ENCODE peak calls at places on chromosomes 2 and 18, in four cellular contexts. One of them, this sample, is unnamed.

GRCh38 chr18:77197073-77197472 is 52.6 kb upstream of the GALR1 start:
- DNase-seq in SK-N-SH: no peak
- DNase-seq in GM12878: no peak
- DNase-seq in H1: no peak
- DNase-seq in this sample: no peak

GRCh38 chr2:39871291-39871761 is 92.3 kb upstream of the THUMPD2 start:
- DNase-seq in GM12878: no peak
- DNase-seq in SK-N-SH: peak
- DNase-seq in H1: no peak
- DNase-seq in this sample: no peak

GRCh38 chr2:190214434-190215194 is 105.0 kb downstream of the HIBCH start:
- DNase-seq in GM12878: no peak
- DNase-seq in SK-N-SH: no peak
- DNase-seq in H1: no peak
- DNase-seq in this sample: no peak

GRCh38 chr2:172884336-172884735 is 148.7 kb downstream of the RAPGEF4 start:
- DNase-seq in H1: no peak
- DNase-seq in SK-N-SH: no peak
- DNase-seq in GM12878: no peak
- DNase-seq in this sample: no peak

GRCh38 chr2:34252111-34252510 is 653.0 kb upstream of the FAM98A start:
- DNase-seq in GM12878: no peak
- DNase-seq in H1: no peak
- DNase-seq in SK-N-SH: no peak
- DNase-seq in this sample: no peak

GRCh38 chr2:5125017-5125730 is 567.0 kb upstream of the SOX11 start:
- DNase-seq in SK-N-SH: no peak
- DNase-seq in GM12878: no peak
- DNase-seq in H1: peak
- DNase-seq in this sample: no peak

GRCh38 chr18:48785091-48785614 is 165.6 kb downstream of the SMAD7 start:
- DNase-seq in H1: no peak
- DNase-seq in GM12878: peak
- DNase-seq in SK-N-SH: no peak
- DNase-seq in this sample: no peak

GRCh38 chr18:50819027-50819726 is 639 bp downstream of the MRO start:
- DNase-seq in H1: peak
- DNase-seq in GM12878: no peak
- DNase-seq in SK-N-SH: peak
- DNase-seq in this sample: no peak

GRCh38 chr2:141513853-141514252 is 617.0 kb downstream of the LRP1B start:
- DNase-seq in GM12878: peak
- DNase-seq in H1: no peak
- DNase-seq in SK-N-SH: no peak
- DNase-seq in this sample: no peak

GRCh38 chr18:49697757-49698595 is 115.4 kb downstream of the ACAA2 start:
- DNase-seq in GM12878: no peak
- DNase-seq in H1: no peak
- DNase-seq in SK-N-SH: no peak
- DNase-seq in this sample: no peak

GRCh38 chr18:9774150-9774549 is 66.0 kb downstream of the RAB31 start:
- DNase-seq in H1: no peak
- DNase-seq in SK-N-SH: no peak
- DNase-seq in GM12878: no peak
- DNase-seq in this sample: no peak

GRCh38 chr18:77299706-77300105 is 50.1 kb downstream of the GALR1 start:
- DNase-seq in SK-N-SH: no peak
- DNase-seq in GM12878: no peak
- DNase-seq in H1: no peak
- DNase-seq in this sample: no peak

GRCh38 chr2:122191331-122191730 is 435.9 kb downstream of the TSN start:
- DNase-seq in H1: no peak
- DNase-seq in GM12878: no peak
- DNase-seq in SK-N-SH: peak
- DNase-seq in this sample: peak

GRCh38 chr2:128395640-128396499 is 77.2 kb upstream of the HS6ST1 start:
- DNase-seq in GM12878: no peak
- DNase-seq in SK-N-SH: peak
- DNase-seq in H1: no peak
- DNase-seq in this sample: no peak

GRCh38 chr18:76457475-76457874 is 37.6 kb downstream of the ZNF516 start:
- DNase-seq in H1: no peak
- DNase-seq in SK-N-SH: no peak
- DNase-seq in GM12878: no peak
- DNase-seq in this sample: no peak

GRCh38 chr18:75218064-75218463 is 7.5 kb downstream of the TSHZ1 start:
- DNase-seq in H1: no peak
- DNase-seq in SK-N-SH: no peak
- DNase-seq in GM12878: no peak
- DNase-seq in this sample: no peak

GRCh38 chr2:199092419-199092818 is 365.3 kb downstream of the SATB2 start:
- DNase-seq in H1: no peak
- DNase-seq in SK-N-SH: no peak
- DNase-seq in GM12878: no peak
- DNase-seq in this sample: no peak

GRCh38 chr2:2147024-2147900 is 183.8 kb downstream of the MYT1L start:
- DNase-seq in GM12878: no peak
- DNase-seq in H1: no peak
- DNase-seq in SK-N-SH: no peak
- DNase-seq in this sample: no peak

GRCh38 chr2:70248810-70249438 is 496 bp upstream of the TIA1 start:
- DNase-seq in GM12878: no peak
- DNase-seq in SK-N-SH: no peak
- DNase-seq in H1: peak
- DNase-seq in this sample: no peak

GRCh38 chr2:1863386-1863785 is 119.1 kb upstream of the PXDN start:
- DNase-seq in GM12878: no peak
- DNase-seq in H1: no peak
- DNase-seq in SK-N-SH: no peak
- DNase-seq in this sample: no peak

GRCh38 chr18:76687271-76688006 is 134.9 kb upstream of the ZNF236 start:
- DNase-seq in GM12878: no peak
- DNase-seq in SK-N-SH: no peak
- DNase-seq in H1: no peak
- DNase-seq in this sample: no peak

GRCh38 chr2:24400207-24400907 is 40.0 kb upstream of the ITSN2 start:
- DNase-seq in SK-N-SH: no peak
- DNase-seq in H1: no peak
- DNase-seq in GM12878: no peak
- DNase-seq in this sample: no peak

GRCh38 chr2:106192752-106193490 is 1.2 kb downstream of the UXS1 start:
- DNase-seq in SK-N-SH: peak
- DNase-seq in GM12878: peak
- DNase-seq in H1: no peak
- DNase-seq in this sample: no peak

GRCh38 chr2:190679813-190680591 is 31.1 kb downstream of the NAB1 start:
- DNase-seq in SK-N-SH: peak
- DNase-seq in GM12878: peak
- DNase-seq in H1: peak
- DNase-seq in this sample: peak

GRCh38 chr2:182187130-182187529 is 201.5 kb downstream of the PPP1R1C start:
- DNase-seq in SK-N-SH: no peak
- DNase-seq in GM12878: no peak
- DNase-seq in H1: no peak
- DNase-seq in this sample: no peak

GRCh38 chr2:44430340-44430739 is 68.6 kb downstream of the CAMKMT start:
- DNase-seq in H1: no peak
- DNase-seq in GM12878: no peak
- DNase-seq in SK-N-SH: no peak
- DNase-seq in this sample: no peak

GRCh38 chr2:162579986-162580385 is 236.1 kb downstream of the GCA start:
- DNase-seq in SK-N-SH: no peak
- DNase-seq in H1: no peak
- DNase-seq in GM12878: no peak
- DNase-seq in this sample: no peak

GRCh38 chr2:120320318-120320851 is 25.6 kb upstream of the INHBB start:
- DNase-seq in GM12878: no peak
- DNase-seq in SK-N-SH: no peak
- DNase-seq in H1: no peak
- DNase-seq in this sample: no peak

GRCh38 chr2:64338910-64339500 is 115.0 kb upstream of the LGALSL start:
- DNase-seq in GM12878: no peak
- DNase-seq in H1: no peak
- DNase-seq in SK-N-SH: no peak
- DNase-seq in this sample: no peak

GRCh38 chr2:28318462-28319117 is 74.1 kb upstream of the FOSL2 start:
- DNase-seq in GM12878: no peak
- DNase-seq in H1: no peak
- DNase-seq in SK-N-SH: no peak
- DNase-seq in this sample: no peak

GRCh38 chr18:36798738-36799473 is 29.9 kb downstream of the TPGS2 start:
- DNase-seq in H1: no peak
- DNase-seq in GM12878: no peak
- DNase-seq in SK-N-SH: no peak
- DNase-seq in this sample: peak

GRCh38 chr18:63220903-63221302 is 98.7 kb downstream of the BCL2 start:
- DNase-seq in SK-N-SH: no peak
- DNase-seq in GM12878: no peak
- DNase-seq in H1: no peak
- DNase-seq in this sample: no peak

DNA sequence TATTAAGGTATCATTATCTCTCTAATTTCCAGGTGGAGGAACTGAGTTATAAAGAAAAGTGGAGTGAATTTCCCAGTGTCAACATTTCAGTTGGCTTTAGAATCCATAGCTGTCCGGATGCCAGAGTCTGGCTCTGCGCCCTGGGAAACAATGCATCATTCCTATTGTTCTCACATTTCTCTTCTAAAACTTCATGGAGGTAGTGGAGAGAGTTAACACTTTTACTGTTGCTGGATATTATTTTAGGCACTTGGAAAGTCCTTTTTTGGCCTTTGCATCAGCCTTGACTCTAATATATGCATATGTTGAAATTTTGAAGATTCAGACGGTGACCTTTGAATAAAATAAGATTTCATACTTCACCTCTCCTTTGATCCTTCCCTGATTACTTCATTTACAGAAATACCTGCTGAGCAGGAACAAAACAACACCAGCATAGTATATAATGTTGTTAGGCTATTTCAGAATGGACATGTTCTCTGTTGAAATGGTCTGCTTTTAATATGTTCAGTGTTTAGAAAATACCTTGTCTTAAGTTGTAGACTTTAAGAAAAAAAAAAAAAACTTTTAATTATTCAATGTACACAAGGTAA is 148.8 kb downstream of the EPHA4 start:
- DNase-seq in GM12878: no peak
- DNase-seq in SK-N-SH: no peak
- DNase-seq in H1: no peak
- DNase-seq in this sample: no peak
- TF ChIP-seq NRF1 in GM12878: no peak
- TF ChIP-seq NRF1 in SK-N-SH: no peak
- TF ChIP-seq NRF1 in H1: no peak
- TF ChIP-seq NRF1 in this sample: no peak

GRCh38 chr2:236124182-236124581 is 44.0 kb downstream of the GBX2 start:
- DNase-seq in H1: no peak
- DNase-seq in SK-N-SH: no peak
- DNase-seq in GM12878: no peak
- DNase-seq in this sample: no peak
- TF ChIP-seq NRF1 in H1: no peak
- TF ChIP-seq NRF1 in SK-N-SH: no peak
- TF ChIP-seq NRF1 in GM12878: no peak
- TF ChIP-seq NRF1 in this sample: no peak

GRCh38 chr18:44589709-44590108 is 91.0 kb upstream of the SETBP1 start:
- DNase-seq in SK-N-SH: no peak
- DNase-seq in GM12878: no peak
- DNase-seq in H1: no peak
- DNase-seq in this sample: no peak

GRCh38 chr18:44590976-44591375 is 89.7 kb upstream of the SETBP1 start:
- DNase-seq in H1: no peak
- DNase-seq in GM12878: no peak
- DNase-seq in SK-N-SH: no peak
- DNase-seq in this sample: no peak

GRCh38 chr18:44584900-44585299 is 95.8 kb upstream of the SETBP1 start:
- DNase-seq in GM12878: no peak
- DNase-seq in H1: no peak
- DNase-seq in SK-N-SH: no peak
- DNase-seq in this sample: no peak

GRCh38 chr18:44588466-44588865 is 92.2 kb upstream of the SETBP1 start:
- DNase-seq in H1: no peak
- DNase-seq in SK-N-SH: no peak
- DNase-seq in GM12878: no peak
- DNase-seq in this sample: no peak

DNA sequence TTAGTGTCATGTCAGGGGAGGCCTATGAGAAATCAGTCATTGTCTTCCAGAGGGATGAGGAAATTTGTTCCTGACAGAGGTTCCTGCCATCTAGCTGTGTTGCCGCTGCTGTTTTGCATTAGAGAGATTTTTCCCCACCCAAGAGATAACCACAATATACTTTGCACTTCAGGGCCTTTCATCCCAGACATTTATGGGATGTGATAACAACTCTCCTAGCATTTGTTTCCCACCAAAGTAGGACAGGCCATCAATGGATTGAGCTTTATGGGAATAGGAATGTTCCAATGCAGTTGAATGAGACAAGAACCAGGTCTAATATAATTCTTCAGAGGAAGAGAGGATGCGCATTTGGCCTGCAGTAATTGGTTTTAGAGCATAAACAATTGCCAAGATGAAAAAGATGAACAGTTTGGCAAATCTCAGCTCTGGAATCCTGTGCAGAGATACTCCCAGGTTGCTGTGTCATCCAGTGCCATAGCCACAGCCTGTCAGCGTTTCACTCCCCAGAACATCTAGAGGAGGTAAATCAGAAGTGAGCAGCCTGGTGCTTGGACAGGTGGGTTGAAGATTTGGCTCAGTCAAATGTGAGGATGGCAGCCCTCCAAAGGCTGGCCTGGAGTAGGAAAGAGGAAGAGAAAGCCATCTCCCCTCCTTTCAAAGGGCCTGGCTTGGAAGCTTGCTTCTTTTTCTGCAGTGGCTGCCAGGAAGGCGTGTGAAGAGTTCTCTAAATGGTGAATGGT is 93.7 kb upstream of the SETBP1 start:
- DNase-seq in SK-N-SH: peak
- DNase-seq in GM12878: no peak
- DNase-seq in H1: no peak
- DNase-seq in this sample: no peak
- TF ChIP-seq NRF1 in SK-N-SH: no peak
- TF ChIP-seq NRF1 in GM12878: no peak
- TF ChIP-seq NRF1 in H1: no peak
- TF ChIP-seq NRF1 in this sample: no peak

DNA sequence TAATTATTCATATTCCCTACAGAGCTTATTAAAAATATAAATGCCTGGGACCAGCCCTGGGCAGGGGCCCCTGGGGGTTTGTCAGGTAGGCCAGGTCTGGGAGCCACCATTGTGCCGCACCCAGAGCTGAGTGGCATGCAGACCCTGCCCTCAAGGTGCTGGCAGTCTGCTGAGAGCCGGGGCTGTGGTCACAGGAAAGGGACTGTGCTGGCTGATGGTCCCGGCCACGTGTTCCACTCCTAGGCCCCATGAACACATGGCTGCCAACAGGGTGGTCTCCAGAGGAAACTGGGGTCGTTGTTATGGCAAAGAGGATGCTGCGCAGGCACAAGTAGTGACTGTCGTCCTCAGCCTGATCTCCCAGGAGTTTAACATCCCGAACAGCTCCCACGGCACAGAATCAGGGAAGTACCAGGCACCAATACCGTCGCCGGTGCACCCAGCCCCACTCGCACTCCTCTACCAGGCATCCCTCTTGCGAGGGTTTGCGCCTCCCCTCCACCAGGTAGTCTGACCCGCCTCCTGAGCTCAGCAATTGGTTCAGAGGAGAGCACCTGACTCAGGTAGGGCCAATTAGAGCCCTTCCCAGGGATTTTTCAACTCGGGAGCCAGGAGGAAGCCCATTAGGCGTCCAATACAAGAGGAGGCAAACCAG is 39.2 kb upstream of the BIN1 start:
- DNase-seq in H1: no peak
- DNase-seq in SK-N-SH: no peak
- DNase-seq in GM12878: no peak
- DNase-seq in this sample: no peak
- TF ChIP-seq NRF1 in H1: no peak
- TF ChIP-seq NRF1 in SK-N-SH: no peak
- TF ChIP-seq NRF1 in GM12878: no peak
- TF ChIP-seq NRF1 in this sample: no peak

This sample was measured in K562.